ENCODE peak calls at places on chromosome 7, in seven cellular contexts. One of them, this sample, is unnamed.

GRCh38 chr7:136405931-136406777 is 429.0 kb upstream of the MTPN start:
- DNase-seq in psoas muscle: no peak
- DNase-seq in brain microvascular endothelial cell: peak; percentile 63
- DNase-seq in astrocyte: peak; percentile 35
- DNase-seq in tibial artery: no peak
- DNase-seq in transverse colon: peak; percentile 20
- DNase-seq in fibroblast of lung: peak; percentile 46
- DNase-seq in this sample: peak; percentile 74

GRCh38 chr7:35555386-35555785 is 139.5 kb downstream of the HERPUD2 start:
- DNase-seq in psoas muscle: no peak
- DNase-seq in brain microvascular endothelial cell: no peak
- DNase-seq in astrocyte: no peak
- DNase-seq in tibial artery: no peak
- DNase-seq in transverse colon: no peak
- DNase-seq in fibroblast of lung: no peak
- DNase-seq in this sample: no peak

GRCh38 chr7:74288034-74288881 is 949 bp upstream of the CLIP2 start:
- DNase-seq in psoas muscle: no peak
- DNase-seq in brain microvascular endothelial cell: no peak
- DNase-seq in astrocyte: no peak
- DNase-seq in tibial artery: no peak
- DNase-seq in transverse colon: no peak
- DNase-seq in fibroblast of lung: peak; percentile 16
- DNase-seq in this sample: no peak

GRCh38 chr7:34086064-34086463 is 180.7 kb downstream of the BMPER start:
- DNase-seq in psoas muscle: no peak
- DNase-seq in brain microvascular endothelial cell: no peak
- DNase-seq in astrocyte: no peak
- DNase-seq in tibial artery: no peak
- DNase-seq in transverse colon: no peak
- DNase-seq in fibroblast of lung: no peak
- DNase-seq in this sample: peak; percentile 65

GRCh38 chr7:50835156-50835555 is 52.5 kb upstream of the GRB10 start:
- DNase-seq in psoas muscle: no peak
- DNase-seq in brain microvascular endothelial cell: no peak
- DNase-seq in astrocyte: no peak
- DNase-seq in tibial artery: no peak
- DNase-seq in transverse colon: no peak
- DNase-seq in fibroblast of lung: peak; percentile 36
- DNase-seq in this sample: no peak

GRCh38 chr7:101567231-101567630 is 61.9 kb downstream of the MYL10 start:
- DNase-seq in psoas muscle: no peak
- DNase-seq in brain microvascular endothelial cell: no peak
- DNase-seq in astrocyte: no peak
- DNase-seq in tibial artery: no peak
- DNase-seq in transverse colon: peak; percentile 1
- DNase-seq in fibroblast of lung: no peak
- DNase-seq in this sample: no peak

GRCh38 chr7:52021343-52021742 is 704.7 kb upstream of the COBL start:
- DNase-seq in psoas muscle: no peak
- DNase-seq in brain microvascular endothelial cell: no peak
- DNase-seq in astrocyte: no peak
- DNase-seq in tibial artery: no peak
- DNase-seq in transverse colon: no peak
- DNase-seq in fibroblast of lung: no peak
- DNase-seq in this sample: no peak

GRCh38 chr7:102075126-102075525 is 211.5 kb upstream of the SH2B2 start:
- DNase-seq in psoas muscle: no peak
- DNase-seq in brain microvascular endothelial cell: no peak
- DNase-seq in astrocyte: no peak
- DNase-seq in tibial artery: no peak
- DNase-seq in transverse colon: no peak
- DNase-seq in fibroblast of lung: no peak
- DNase-seq in this sample: peak; percentile 31

GRCh38 chr7:49852619-49853462 is 79.4 kb downstream of the VWC2 start:
- DNase-seq in psoas muscle: no peak
- DNase-seq in brain microvascular endothelial cell: peak; percentile 50
- DNase-seq in astrocyte: peak; percentile 7
- DNase-seq in tibial artery: no peak
- DNase-seq in transverse colon: peak; percentile 24
- DNase-seq in fibroblast of lung: peak; percentile 24
- DNase-seq in this sample: peak; percentile 81

GRCh38 chr7:100803398-100804161 is 23.7 kb downstream of the EPHB4 start:
- DNase-seq in psoas muscle: peak; percentile 79
- DNase-seq in brain microvascular endothelial cell: peak; percentile 88
- DNase-seq in astrocyte: peak; percentile 75
- DNase-seq in tibial artery: peak; percentile 81
- DNase-seq in transverse colon: peak; percentile 82
- DNase-seq in fibroblast of lung: peak; percentile 85
- DNase-seq in this sample: peak; percentile 99

GRCh38 chr7:56033671-56034432 is 17.4 kb downstream of the PSPH start:
- DNase-seq in psoas muscle: peak; percentile 59
- DNase-seq in brain microvascular endothelial cell: peak; percentile 53
- DNase-seq in astrocyte: peak; percentile 56
- DNase-seq in tibial artery: peak; percentile 36
- DNase-seq in transverse colon: peak; percentile 70
- DNase-seq in fibroblast of lung: peak; percentile 67
- DNase-seq in this sample: peak; percentile 95

GRCh38 chr7:35975851-35976454 is 175.1 kb downstream of the SEPTIN7 start:
- DNase-seq in psoas muscle: no peak
- DNase-seq in brain microvascular endothelial cell: peak; percentile 79
- DNase-seq in astrocyte: peak; percentile 42
- DNase-seq in tibial artery: no peak
- DNase-seq in transverse colon: peak; percentile 31
- DNase-seq in fibroblast of lung: peak; percentile 62
- DNase-seq in this sample: peak; percentile 71

GRCh38 chr7:65239707-65240352 is 133.8 kb upstream of the ZNF92 start:
- DNase-seq in psoas muscle: no peak
- DNase-seq in brain microvascular endothelial cell: peak; percentile 2
- DNase-seq in astrocyte: peak; percentile 14
- DNase-seq in tibial artery: no peak
- DNase-seq in transverse colon: no peak
- DNase-seq in fibroblast of lung: peak; percentile 37
- DNase-seq in this sample: peak; percentile 81

GRCh38 chr7:83410989-83411591 is 237.8 kb downstream of the SEMA3E start:
- DNase-seq in psoas muscle: no peak
- DNase-seq in brain microvascular endothelial cell: peak; percentile 16
- DNase-seq in astrocyte: peak; percentile 36
- DNase-seq in tibial artery: no peak
- DNase-seq in transverse colon: no peak
- DNase-seq in fibroblast of lung: peak; percentile 53
- DNase-seq in this sample: no peak

GRCh38 chr7:104891949-104892348 is 122.1 kb upstream of the KMT2E start:
- DNase-seq in psoas muscle: no peak
- DNase-seq in brain microvascular endothelial cell: no peak
- DNase-seq in astrocyte: no peak
- DNase-seq in tibial artery: no peak
- DNase-seq in transverse colon: no peak
- DNase-seq in fibroblast of lung: peak; percentile 0
- DNase-seq in this sample: no peak

GRCh38 chr7:133984023-133984422 is 143.1 kb upstream of the LRGUK start:
- DNase-seq in psoas muscle: no peak
- DNase-seq in brain microvascular endothelial cell: no peak
- DNase-seq in astrocyte: no peak
- DNase-seq in tibial artery: no peak
- DNase-seq in transverse colon: no peak
- DNase-seq in fibroblast of lung: peak; percentile 7
- DNase-seq in this sample: no peak

GRCh38 chr7:28479507-28479947 is 67.2 kb downstream of the CREB5 start:
- DNase-seq in psoas muscle: no peak
- DNase-seq in brain microvascular endothelial cell: no peak
- DNase-seq in astrocyte: no peak
- DNase-seq in tibial artery: no peak
- DNase-seq in transverse colon: no peak
- DNase-seq in fibroblast of lung: no peak
- DNase-seq in this sample: no peak
- H3K4me3 ChIP-seq in psoas muscle: no peak overlapping the region
- H3K4me3 ChIP-seq in brain microvascular endothelial cell: no peak overlapping the region
- H3K4me3 ChIP-seq in astrocyte: no peak overlapping the region
- H3K4me3 ChIP-seq in tibial artery: no peak overlapping the region
- H3K4me3 ChIP-seq in transverse colon: no peak overlapping the region
- H3K4me3 ChIP-seq in fibroblast of lung: no peak overlapping the region
- H3K4me3 ChIP-seq in this sample: no peak overlapping the region

GRCh38 chr7:30838008-30838407 is 66.8 kb downstream of the MINDY4 start:
- DNase-seq in psoas muscle: no peak
- DNase-seq in brain microvascular endothelial cell: no peak
- DNase-seq in astrocyte: no peak
- DNase-seq in tibial artery: no peak
- DNase-seq in transverse colon: no peak
- DNase-seq in fibroblast of lung: no peak
- DNase-seq in this sample: no peak

GRCh38 chr7:30841801-30842541 is 69.7 kb upstream of the AQP1 start:
- DNase-seq in psoas muscle: no peak
- DNase-seq in brain microvascular endothelial cell: no peak
- DNase-seq in astrocyte: no peak
- DNase-seq in tibial artery: no peak
- DNase-seq in transverse colon: no peak
- DNase-seq in fibroblast of lung: no peak
- DNase-seq in this sample: peak; percentile 68

GRCh38 chr7:30842542-30843451 is 68.9 kb upstream of the AQP1 start:
- DNase-seq in psoas muscle: no peak
- DNase-seq in brain microvascular endothelial cell: no peak
- DNase-seq in astrocyte: no peak
- DNase-seq in tibial artery: no peak
- DNase-seq in transverse colon: no peak
- DNase-seq in fibroblast of lung: no peak
- DNase-seq in this sample: peak; percentile 14

GRCh38 chr7:30841025-30841735 is 70.0 kb downstream of the MINDY4 start:
- DNase-seq in psoas muscle: no peak
- DNase-seq in brain microvascular endothelial cell: no peak
- DNase-seq in astrocyte: peak; percentile 49
- DNase-seq in tibial artery: no peak
- DNase-seq in transverse colon: no peak
- DNase-seq in fibroblast of lung: peak; percentile 66
- DNase-seq in this sample: peak; percentile 35

GRCh38 chr7:30840176-30841024 is 69.2 kb downstream of the MINDY4 start:
- DNase-seq in psoas muscle: no peak
- DNase-seq in brain microvascular endothelial cell: no peak
- DNase-seq in astrocyte: no peak
- DNase-seq in tibial artery: no peak
- DNase-seq in transverse colon: no peak
- DNase-seq in fibroblast of lung: no peak
- DNase-seq in this sample: peak; percentile 11
- H3K27ac ChIP-seq in psoas muscle: no peak overlapping the region
- H3K27ac ChIP-seq in brain microvascular endothelial cell: no peak overlapping the region
- H3K27ac ChIP-seq in astrocyte: no peak overlapping the region
- H3K27ac ChIP-seq in tibial artery: no peak overlapping the region
- H3K27ac ChIP-seq in transverse colon: no peak overlapping the region
- H3K27ac ChIP-seq in fibroblast of lung: no peak overlapping the region
- H3K27ac ChIP-seq in this sample: no peak overlapping the region

DNA sequence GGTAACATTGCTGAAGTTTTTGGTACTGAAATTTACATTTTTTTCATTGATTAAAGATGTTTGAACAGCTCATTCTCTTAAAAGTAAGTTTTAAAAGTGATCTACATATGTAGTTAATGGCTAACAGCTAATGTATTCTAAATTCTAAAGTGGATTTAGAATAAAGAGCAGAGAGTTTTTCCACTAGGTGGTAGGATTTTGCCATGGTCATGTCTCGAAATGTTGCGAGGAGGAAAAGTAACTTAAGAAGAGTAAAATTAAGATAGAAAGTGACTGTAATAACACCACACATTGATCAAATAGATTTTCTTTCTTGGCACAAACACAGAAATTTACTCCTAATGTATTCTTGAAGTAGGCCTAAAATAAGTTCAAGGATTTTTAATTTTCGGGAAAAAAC is 19.8 kb downstream of the LSMEM1 start:
- DNase-seq in psoas muscle: no peak
- DNase-seq in brain microvascular endothelial cell: no peak
- DNase-seq in astrocyte: no peak
- DNase-seq in tibial artery: no peak
- DNase-seq in transverse colon: no peak
- DNase-seq in fibroblast of lung: no peak
- DNase-seq in this sample: no peak
- TF ChIP-seq CTCF in psoas muscle: no peak
- TF ChIP-seq CTCF in brain microvascular endothelial cell: peak; percentile 17
- TF ChIP-seq CTCF in astrocyte: peak; percentile 3
- TF ChIP-seq CTCF in tibial artery: no peak
- TF ChIP-seq CTCF in transverse colon: no peak
- TF ChIP-seq CTCF in fibroblast of lung: no peak
- TF ChIP-seq CTCF in this sample: peak; percentile 31

DNA sequence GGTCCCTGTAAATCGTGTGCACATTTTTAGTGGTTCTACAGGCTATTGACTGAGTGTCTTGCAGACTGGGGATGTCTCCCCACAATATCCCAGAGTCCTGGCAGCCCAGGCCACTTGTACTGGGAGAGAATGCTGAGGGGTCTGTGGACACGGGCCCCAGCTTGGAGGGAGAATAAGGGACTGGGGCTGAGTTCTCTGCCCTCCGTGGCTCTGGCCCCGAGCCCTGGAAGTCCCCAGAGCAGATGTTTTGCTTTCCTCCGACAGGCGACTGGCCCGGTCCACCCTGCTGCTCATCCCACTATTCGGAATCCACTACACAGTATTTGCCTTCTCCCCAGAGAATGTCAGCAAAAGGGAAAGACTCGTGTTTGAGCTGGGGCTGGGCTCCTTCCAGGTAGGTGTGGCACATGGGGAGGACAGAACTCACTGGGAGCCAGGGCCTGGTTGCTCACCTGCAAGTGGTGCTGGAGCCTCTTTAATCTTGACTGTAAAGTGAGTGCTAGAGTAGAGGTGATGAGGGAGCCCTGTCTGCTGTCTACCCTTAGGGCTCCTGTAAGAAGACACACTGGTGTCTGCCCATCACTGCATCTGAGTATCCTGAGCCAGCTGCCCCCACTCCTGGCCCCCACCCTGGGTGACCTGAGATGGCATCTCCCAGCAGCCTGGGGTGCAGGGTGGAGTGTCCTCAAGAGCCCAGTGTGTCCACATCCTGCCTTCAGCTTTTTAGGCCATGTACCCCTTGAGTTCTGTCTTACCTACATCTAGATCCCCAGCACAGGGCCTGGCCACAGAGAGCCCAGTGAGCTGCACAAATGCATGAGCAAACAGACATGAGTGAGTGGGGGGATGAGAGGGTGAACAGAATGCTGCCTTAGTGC is 51.1 kb downstream of the ADCYAP1R1 start:
- DNase-seq in psoas muscle: no peak
- DNase-seq in brain microvascular endothelial cell: no peak
- DNase-seq in astrocyte: no peak
- DNase-seq in tibial artery: no peak
- DNase-seq in transverse colon: no peak
- DNase-seq in fibroblast of lung: no peak
- DNase-seq in this sample: no peak
- H3K4me3 ChIP-seq in psoas muscle: no peak overlapping the region
- H3K4me3 ChIP-seq in brain microvascular endothelial cell: no peak overlapping the region
- H3K4me3 ChIP-seq in astrocyte: no peak overlapping the region
- H3K4me3 ChIP-seq in tibial artery: no peak overlapping the region
- H3K4me3 ChIP-seq in transverse colon: no peak overlapping the region
- H3K4me3 ChIP-seq in fibroblast of lung: no peak overlapping the region
- H3K4me3 ChIP-seq in this sample: no peak overlapping the region

GRCh38 chr7:92057375-92057774 is 76.9 kb downstream of the CYP51A1 start:
- DNase-seq in psoas muscle: no peak
- DNase-seq in brain microvascular endothelial cell: no peak
- DNase-seq in astrocyte: no peak
- DNase-seq in tibial artery: no peak
- DNase-seq in transverse colon: peak; percentile 75
- DNase-seq in fibroblast of lung: no peak
- DNase-seq in this sample: no peak
- H3K27ac ChIP-seq in psoas muscle: peak overlapping the region; percentile 71
- H3K27ac ChIP-seq in brain microvascular endothelial cell: no peak overlapping the region
- H3K27ac ChIP-seq in astrocyte: no peak overlapping the region
- H3K27ac ChIP-seq in tibial artery: no peak overlapping the region
- H3K27ac ChIP-seq in transverse colon: peak overlapping the region; percentile 68
- H3K27ac ChIP-seq in fibroblast of lung: no peak overlapping the region
- H3K27ac ChIP-seq in this sample: no peak overlapping the region

This sample was measured in osteoblast.